ENCODE peak calls at places on chromosomes 2 and 18, in five cellular contexts. Q is right lobe of liver, L is keratinocyte, C is MM.1S, J is HCT116. T is an unnamed sample.

GRCh38 chr2:191063584-191063983 is 49.6 kb upstream of the STAT1 start:
- DNase-seq in Q (no peak), L (no peak), C (no peak), J (no peak), T (no peak)

GRCh38 chr2:10911291-10912075 is at the start of gene KCNF1:
- DNase-seq in Q (no peak), L (no peak), C (no peak), J (no peak), T (peak; percentile 72)

GRCh38 chr2:100235098-100235497 is 87.2 kb downstream of the LONRF2 start:
- DNase-seq in Q (no peak), L (no peak), C (peak; percentile 88), J (no peak), T (no peak)

GRCh38 chr2:221896505-221897151 is 324.5 kb upstream of the EPHA4 start:
- DNase-seq in Q (no peak), L (no peak), C (no peak), J (no peak), T (no peak)

GRCh38 chr18:23857756-23858155 is 156.8 kb upstream of the TTC39C start:
- DNase-seq in Q (peak; percentile 93), L (no peak), C (no peak), J (no peak), T (no peak)

GRCh38 chr18:25298853-25299274 is 53.1 kb downstream of the ZNF521 start:
- DNase-seq in Q (no peak), L (no peak), C (no peak), J (no peak), T (no peak)

GRCh38 chr2:174835797-174836255 is 71.6 kb upstream of the CHRNA1 start:
- DNase-seq in Q (no peak), L (peak; percentile 85), C (no peak), J (no peak), T (peak; percentile 20)

GRCh38 chr2:223916181-223916900 is 28.8 kb downstream of the WDFY1 start:
- DNase-seq in Q (no peak), L (no peak), C (no peak), J (no peak), T (no peak)

GRCh38 chr2:218145124-218145523 is 19.3 kb downstream of the CXCR2 start:
- DNase-seq in Q (peak; percentile 63), L (no peak), C (no peak), J (no peak), T (no peak)

GRCh38 chr2:179393481-179393880 is 128.8 kb upstream of the SESTD1 start:
- DNase-seq in Q (no peak), L (no peak), C (no peak), J (no peak), T (no peak)

GRCh38 chr2:120759543-120760331 is 24.1 kb downstream of the GLI2 start:
- DNase-seq in Q (no peak), L (no peak), C (no peak), J (no peak), T (peak; percentile 26)

GRCh38 chr2:23649819-23650218 is 264.8 kb downstream of the KLHL29 start:
- DNase-seq in Q (no peak), L (no peak), C (no peak), J (no peak), T (no peak)

GRCh38 chr2:65366595-65367125 is 65.7 kb downstream of the SPRED2 start:
- DNase-seq in Q (no peak), L (peak; percentile 85), C (no peak), J (peak; percentile 93), T (no peak)

GRCh38 chr2:235504459-235505200 is 10.8 kb downstream of the AGAP1 start:
- DNase-seq in Q (no peak), L (no peak), C (no peak), J (no peak), T (no peak)

GRCh38 chr2:20425371-20425881 is 21.4 kb upstream of the RHOB start:
- DNase-seq in Q (no peak), L (no peak), C (peak; percentile 26), J (no peak), T (no peak)

GRCh38 chr2:68646303-68646702 is 2.9 kb downstream of the PROKR1 start:
- DNase-seq in Q (no peak), L (no peak), C (no peak), J (peak; percentile 1), T (no peak)

GRCh38 chr2:12796617-12797016 is 79.9 kb downstream of the TRIB2 start:
- DNase-seq in Q (no peak), L (no peak), C (no peak), J (no peak), T (no peak)

GRCh38 chr2:233925402-233925801 is 8.2 kb downstream of the TRPM8 start:
- DNase-seq in Q (no peak), L (no peak), C (no peak), J (no peak), T (no peak)

GRCh38 chr2:61436092-61436491 is 34.8 kb downstream of the USP34 start:
- DNase-seq in Q (no peak), L (no peak), C (no peak), J (no peak), T (no peak)

GRCh38 chr2:195559431-195559914 is 97.6 kb upstream of the SLC39A10 start:
- DNase-seq in Q (no peak), L (no peak), C (peak; percentile 98), J (no peak), T (no peak)

GRCh38 chr2:164599954-164600589 is 21.2 kb downstream of the GRB14 start:
- DNase-seq in Q (no peak), L (peak; percentile 32), C (peak; percentile 83), J (peak; percentile 79), T (no peak)

GRCh38 chr2:134421556-134422328 is 167.9 kb downstream of the MGAT5 start:
- DNase-seq in Q (no peak), L (no peak), C (no peak), J (no peak), T (no peak)

GRCh38 chr18:10351221-10351795 is 103.1 kb upstream of the APCDD1 start:
- DNase-seq in Q (no peak), L (no peak), C (no peak), J (no peak), T (no peak)

GRCh38 chr18:42072407-42072806 is 117.4 kb downstream of the PIK3C3 start:
- DNase-seq in Q (no peak), L (no peak), C (no peak), J (no peak), T (no peak)
- H3K36me3 ChIP-seq in Q (peaks cover 6% of the 10 kb centered on the region), L (no peaks in the 10 kb centered on the region), C (peaks cover 2% of the 10 kb centered on the region), J (no peaks in the 10 kb centered on the region), T (peaks cover 2% of the 10 kb centered on the region)

GRCh38 chr2:106165556-106165955 is 28.5 kb downstream of the UXS1 start:
- DNase-seq in Q (no peak), L (no peak), C (no peak), J (no peak), T (no peak)
- H3K27ac ChIP-seq in Q (no peak overlapping the region), L (no peak overlapping the region), C (no peak overlapping the region), J (no peak overlapping the region), T (no peak overlapping the region)

GRCh38 chr2:232508246-232508645 is 11.9 kb upstream of the PRSS56 start:
- DNase-seq in Q (no peak), L (no peak), C (no peak), J (no peak), T (no peak)
- H3K27me3 ChIP-seq in Q (no peaks in the 10 kb centered on the region), L (peaks cover 30% of the 10 kb centered on the region), C (peaks cover 34% of the 10 kb centered on the region), J (no peaks in the 10 kb centered on the region), T (no peaks in the 10 kb centered on the region)

GRCh38 chr2:241255542-241256167 is 59.8 kb downstream of the HDLBP start:
- DNase-seq in Q (peak; percentile 90), L (no peak), C (no peak), J (no peak), T (no peak)

GRCh38 chr2:241260911-241261310 is 54.6 kb downstream of the HDLBP start:
- DNase-seq in Q (no peak), L (no peak), C (no peak), J (no peak), T (no peak)

GRCh38 chr2:241257419-241258032 is 57.9 kb downstream of the HDLBP start:
- DNase-seq in Q (no peak), L (no peak), C (no peak), J (no peak), T (no peak)

GRCh38 chr2:241256168-241256545 is 59.3 kb downstream of the HDLBP start:
- DNase-seq in Q (no peak), L (no peak), C (no peak), J (no peak), T (no peak)

DNA sequence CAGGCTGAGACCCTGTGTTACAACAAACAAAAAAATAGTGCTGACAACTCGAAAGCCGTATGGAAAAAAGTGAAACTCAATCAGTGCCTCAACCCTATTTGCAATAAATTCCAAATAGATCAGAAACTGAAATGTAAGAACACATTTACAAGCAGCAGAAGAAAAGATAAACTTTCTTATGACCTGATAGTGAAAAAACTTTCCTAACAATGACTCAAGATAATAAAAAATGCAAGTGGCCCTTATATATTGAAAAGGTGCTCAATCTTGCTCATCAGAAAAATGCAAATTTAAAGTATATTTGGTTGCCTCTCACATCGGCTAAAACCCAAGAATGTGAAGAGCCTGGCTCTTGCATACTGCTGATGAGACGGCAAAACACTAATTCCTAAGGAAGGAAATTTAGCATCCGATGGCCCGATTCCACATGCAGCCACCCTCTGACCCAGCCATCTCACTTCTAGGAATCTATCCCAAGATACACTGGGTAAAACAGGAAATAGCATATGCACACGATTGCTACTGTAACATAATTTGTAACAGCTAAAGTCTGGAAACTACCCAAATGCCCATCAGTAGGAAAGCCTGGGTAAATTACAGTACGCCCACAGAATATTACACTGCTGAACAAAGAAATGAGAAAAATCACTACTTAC is 56.8 kb downstream of the HDLBP start:
- DNase-seq in Q (no peak), L (no peak), C (no peak), J (no peak), T (no peak)
- H3K36me3 ChIP-seq in Q (peaks cover 97% of the 10 kb centered on the region), L (peaks cover 60% of the 10 kb centered on the region), C (peaks cover 13% of the 10 kb centered on the region), J (peaks cover 63% of the 10 kb centered on the region), T (peaks cover 26% of the 10 kb centered on the region)

DNA sequence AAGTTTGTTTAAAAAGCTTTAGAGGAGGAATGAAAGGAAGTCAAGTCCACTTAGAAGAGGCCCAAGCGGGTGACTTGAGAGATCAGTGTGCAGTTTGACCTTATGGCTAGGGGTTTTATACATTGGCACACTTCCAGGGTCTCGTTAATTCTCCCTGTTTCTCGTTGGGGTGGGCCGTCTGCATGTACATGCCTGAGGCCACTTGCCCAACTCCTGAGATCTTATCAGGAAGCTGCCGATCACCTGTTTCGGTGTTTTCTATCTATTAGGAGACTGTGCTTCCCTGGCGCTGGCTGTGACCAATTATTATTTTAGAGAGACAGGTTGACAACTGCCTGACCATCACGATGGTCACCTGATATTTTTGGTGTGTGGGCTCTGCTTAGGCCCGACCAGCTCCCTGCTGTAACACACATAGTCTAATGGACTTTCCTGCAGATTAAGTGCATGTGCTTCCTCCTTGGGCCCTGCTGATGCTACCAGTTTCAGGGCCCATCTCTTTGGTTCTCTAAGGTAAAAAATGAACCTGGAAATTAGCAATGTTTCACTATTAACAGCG is 31.0 kb upstream of the MSH6 start:
- DNase-seq in Q (no peak), L (no peak), C (no peak), J (no peak), T (no peak)
- H3K27ac ChIP-seq in Q (no peak overlapping the region), L (peak overlapping the region; percentile 33), C (no peak overlapping the region), J (peak overlapping the region; percentile 43), T (no peak overlapping the region)

GRCh38 chr2:160406591-160407392 is 86.8 kb downstream of the RBMS1 start:
- DNase-seq in Q (peak; percentile 69), L (no peak), C (peak; percentile 77), J (peak; percentile 24), T (peak; percentile 74)
- H3K27me3 ChIP-seq in Q (no peaks in the 10 kb centered on the region), L (no peaks in the 10 kb centered on the region), C (no peaks in the 10 kb centered on the region), J (no peaks in the 10 kb centered on the region), T (no peaks in the 10 kb centered on the region)

DNA sequence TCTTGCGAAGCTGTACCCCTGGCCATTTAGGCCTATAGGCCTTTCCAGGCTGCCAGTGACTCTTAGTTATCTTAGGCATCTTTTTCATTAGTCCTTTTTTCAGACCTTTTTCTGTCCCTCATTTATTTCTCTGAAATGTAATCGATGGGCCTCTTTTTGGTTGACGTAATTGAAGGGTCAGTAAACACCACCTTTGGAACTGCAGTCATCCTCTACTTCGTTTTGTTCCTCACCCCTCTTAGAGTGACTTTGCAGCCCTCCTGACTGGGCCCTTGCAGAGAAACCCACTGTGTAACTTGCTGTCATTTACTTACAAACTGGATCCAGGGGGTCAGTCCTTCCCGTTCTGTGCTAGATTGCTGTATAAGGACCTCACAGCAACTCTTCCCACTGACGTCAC is 23.2 kb downstream of the CENPO start:
- DNase-seq in Q (no peak), L (no peak), C (no peak), J (no peak), T (no peak)
- H3K36me3 ChIP-seq in Q (no peaks in the 10 kb centered on the region), L (peaks cover 26% of the 10 kb centered on the region), C (peaks cover 19% of the 10 kb centered on the region), J (peaks cover 56% of the 10 kb centered on the region), T (no peaks in the 10 kb centered on the region)

T was measured in aorta.